ENCODE peak calls at places on chromosomes 11 and 22, in eight cellular contexts. H is lower lobe of right lung, R is pancreas, D is transverse colon, Z is sigmoid colon, N is hepatocyte, G is fibroblast of lung, F is kidney. P is an unnamed sample.

GRCh38 chr11:76620471-76620870 is 50.1 kb downstream of the LRRC32 start:
- DNase-seq in H (no peak), R (no peak), D (no peak), Z (no peak), N (no peak), G (peak; percentile 92), F (no peak), P (no peak)

GRCh38 chr11:65555693-65556231 is 2.4 kb downstream of the LTBP3 start:
- DNase-seq in H (no peak), R (no peak), D (no peak), Z (peak; percentile 78), N (peak; percentile 80), G (peak; percentile 82), F (peak; percentile 91), P (no peak)

GRCh38 chr11:110710520-110711381 is 1.5 kb downstream of the ARHGAP20 start:
- DNase-seq in H (peak; percentile 59), R (peak; percentile 19), D (peak; percentile 40), Z (peak; percentile 79), N (peak; percentile 28), G (peak; percentile 43), F (peak; percentile 69), P (peak; percentile 35)

GRCh38 chr11:24324211-24324610 is 172.6 kb upstream of the LUZP2 start:
- DNase-seq in H (no peak), R (no peak), D (no peak), Z (no peak), N (no peak), G (peak; percentile 3), F (no peak), P (no peak)

GRCh38 chr11:119742263-119742861 is 13.4 kb upstream of the NECTIN1 start:
- DNase-seq in H (no peak), R (no peak), D (peak; percentile 36), Z (no peak), N (peak; percentile 57), G (no peak), F (no peak), P (peak; percentile 53)

GRCh38 chr11:825366-826231 is 2.1 kb upstream of the CRACR2B start:
- DNase-seq in H (no peak), R (peak; percentile 85), D (peak; percentile 72), Z (no peak), N (no peak), G (no peak), F (no peak), P (peak; percentile 71)

GRCh38 chr11:80993561-80993960 is 1552.7 kb upstream of the TENM4 start:
- DNase-seq in H (no peak), R (no peak), D (no peak), Z (no peak), N (no peak), G (no peak), F (no peak), P (no peak)

GRCh38 chr11:9219572-9219971 is 45.6 kb downstream of the DENND5A start:
- DNase-seq in H (no peak), R (no peak), D (no peak), Z (no peak), N (no peak), G (peak; percentile 67), F (no peak), P (no peak)

GRCh38 chr11:66720223-66720898 is 8.7 kb downstream of the SPTBN2 start:
- DNase-seq in H (peak; percentile 67), R (peak; percentile 95), D (peak; percentile 51), Z (no peak), N (peak; percentile 74), G (peak; percentile 18), F (peak; percentile 94), P (peak; percentile 63)

GRCh38 chr11:13983081-13983751 is 20.7 kb downstream of the SPON1 start:
- DNase-seq in H (no peak), R (no peak), D (peak; percentile 45), Z (peak; percentile 94), N (peak; percentile 51), G (peak; percentile 56), F (no peak), P (peak; percentile 41)

GRCh38 chr11:103354656-103355055 is 245.4 kb downstream of the DYNC2H1 start:
- DNase-seq in H (no peak), R (no peak), D (no peak), Z (no peak), N (no peak), G (no peak), F (no peak), P (no peak)

GRCh38 chr11:131888230-131888826 is 517.9 kb downstream of the NTM start:
- DNase-seq in H (no peak), R (no peak), D (no peak), Z (no peak), N (no peak), G (peak; percentile 85), F (no peak), P (no peak)

GRCh38 chr11:18798941-18799469 is 7.4 kb upstream of the PTPN5 start:
- DNase-seq in H (no peak), R (no peak), D (no peak), Z (no peak), N (no peak), G (no peak), F (no peak), P (no peak)

GRCh38 chr11:33617672-33618362 is 82.8 kb downstream of the C11orf91 start:
- DNase-seq in H (no peak), R (no peak), D (no peak), Z (no peak), N (no peak), G (no peak), F (no peak), P (no peak)

GRCh38 chr11:30801357-30801756 is 215.2 kb upstream of the MPPED2 start:
- DNase-seq in H (no peak), R (no peak), D (no peak), Z (no peak), N (no peak), G (no peak), F (no peak), P (no peak)

DNA sequence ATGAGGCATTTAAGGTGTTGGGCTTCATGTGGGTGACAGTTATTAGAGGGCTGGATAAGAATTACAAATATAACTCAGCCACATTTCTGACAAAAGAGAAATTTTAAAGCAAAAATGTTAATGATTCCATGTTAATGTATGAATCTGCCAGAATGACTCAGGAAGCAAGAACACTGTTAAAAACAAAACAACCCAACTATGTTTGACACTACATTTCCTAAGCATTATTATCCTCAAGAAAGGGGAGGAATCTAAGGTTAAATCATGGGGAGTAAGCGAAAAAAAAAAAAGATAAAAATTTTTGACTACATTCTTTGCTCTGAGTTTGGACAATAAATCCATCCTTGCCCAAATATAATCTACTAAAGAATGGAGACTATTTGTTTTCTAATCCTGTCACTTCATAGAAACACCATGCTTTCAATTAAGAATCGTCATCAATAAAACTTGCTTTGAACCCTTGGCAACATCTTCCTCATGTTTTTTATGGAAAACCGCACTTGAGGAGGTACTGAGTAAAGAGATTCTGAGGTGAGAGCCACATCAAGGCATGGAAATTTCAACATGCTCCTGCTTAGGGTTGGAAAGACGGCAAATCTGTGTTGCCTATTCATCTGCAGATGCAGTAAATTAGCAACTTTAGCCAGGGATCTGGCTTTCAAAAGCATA is 9.8 kb downstream of the MAML2 start:
- DNase-seq in H (no peak), R (no peak), D (no peak), Z (no peak), N (no peak), G (no peak), F (no peak), P (no peak)
- H3K4me1 ChIP-seq in H (peaks cover 96% of the 10 kb centered on the region), R (peaks cover 15% of the 10 kb centered on the region), D (peaks cover 28% of the 10 kb centered on the region), Z (peaks cover 38% of the 10 kb centered on the region), N (peaks cover 74% of the 10 kb centered on the region), G (peaks cover 15% of the 10 kb centered on the region), F (peaks cover 36% of the 10 kb centered on the region), P (peaks cover 33% of the 10 kb centered on the region)

GRCh38 chr22:21909871-21910270 is 42.4 kb upstream of the MAPK1 start:
- DNase-seq in H (no peak), R (no peak), D (no peak), Z (no peak), N (no peak), G (no peak), F (no peak), P (no peak)

GRCh38 chr22:21907638-21908522 is 40.4 kb upstream of the MAPK1 start:
- DNase-seq in H (peak; percentile 1), R (no peak), D (no peak), Z (no peak), N (no peak), G (no peak), F (no peak), P (no peak)

GRCh38 chr22:21902296-21903087 is 35.0 kb upstream of the MAPK1 start:
- DNase-seq in H (no peak), R (no peak), D (no peak), Z (no peak), N (no peak), G (no peak), F (no peak), P (no peak)

GRCh38 chr22:21898354-21898896 is 31.0 kb upstream of the MAPK1 start:
- DNase-seq in H (no peak), R (no peak), D (no peak), Z (no peak), N (no peak), G (no peak), F (no peak), P (no peak)

GRCh38 chr22:21904250-21904789 is 36.9 kb upstream of the MAPK1 start:
- DNase-seq in H (peak; percentile 21), R (no peak), D (no peak), Z (no peak), N (no peak), G (no peak), F (no peak), P (no peak)
- H3K9me3 ChIP-seq in H (no peaks in the 10 kb centered on the region), R (no peaks in the 10 kb centered on the region), D (no peaks in the 10 kb centered on the region), Z (no peaks in the 10 kb centered on the region), N (no peaks in the 10 kb centered on the region), G (no peaks in the 10 kb centered on the region), F (no peaks in the 10 kb centered on the region), P (no peaks in the 10 kb centered on the region)

DNA sequence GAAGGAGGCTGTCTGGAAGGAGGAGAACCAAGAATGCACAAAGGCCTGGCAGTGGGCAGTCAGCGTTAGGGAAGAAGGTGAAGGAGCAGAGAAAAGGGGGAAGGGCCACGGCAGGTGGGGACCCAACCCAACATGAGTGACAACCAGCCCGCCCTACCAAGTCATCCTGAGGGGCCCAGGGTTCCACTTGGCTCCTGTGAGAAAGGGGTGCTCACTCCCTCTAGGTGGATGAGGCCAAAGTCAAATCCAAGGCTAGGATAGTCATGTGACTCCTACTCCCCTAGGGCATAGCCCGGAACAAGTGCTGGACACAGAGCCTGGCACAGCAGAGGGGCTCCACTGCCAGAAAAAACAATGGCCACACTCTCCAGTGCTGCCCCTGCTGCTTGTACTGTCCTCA is 2.2 kb upstream of the DGCR2 start:
- DNase-seq in H (no peak), R (no peak), D (no peak), Z (no peak), N (no peak), G (no peak), F (no peak), P (no peak)
- H3K4me1 ChIP-seq in H (peaks cover 25% of the 10 kb centered on the region), R (peaks cover 20% of the 10 kb centered on the region), D (peaks cover 9% of the 10 kb centered on the region), Z (peaks cover 29% of the 10 kb centered on the region), N (peaks cover 15% of the 10 kb centered on the region), G (peaks cover 4% of the 10 kb centered on the region), F (peaks cover 23% of the 10 kb centered on the region), P (peaks cover 24% of the 10 kb centered on the region)

DNA sequence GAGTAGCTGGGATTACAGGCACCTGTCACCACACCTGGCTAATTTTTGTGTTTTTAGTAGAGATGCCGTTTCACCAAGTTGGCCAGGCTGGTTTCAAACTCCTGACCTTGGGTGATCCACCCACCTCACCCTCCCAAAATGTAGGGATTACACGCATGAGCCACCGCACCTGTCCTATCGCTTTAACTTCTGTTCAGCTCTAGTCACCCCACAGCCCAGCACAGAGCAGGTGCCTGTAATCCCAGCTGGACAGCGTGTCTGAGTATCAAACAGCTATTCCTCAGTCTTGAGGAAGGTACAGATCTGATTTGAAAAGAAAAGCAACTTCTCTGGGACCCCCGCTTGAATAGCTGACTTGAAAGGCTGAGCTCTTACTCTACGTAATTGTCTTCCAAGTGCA is 149.1 kb downstream of the CTTN start:
- DNase-seq in H (no peak), R (no peak), D (no peak), Z (no peak), N (no peak), G (no peak), F (peak; percentile 10), P (no peak)
- H3K9me3 ChIP-seq in H (no peaks in the 10 kb centered on the region), R (no peaks in the 10 kb centered on the region), D (no peaks in the 10 kb centered on the region), Z (no peaks in the 10 kb centered on the region), N (no peaks in the 10 kb centered on the region), G (no peaks in the 10 kb centered on the region), F (no peaks in the 10 kb centered on the region), P (no peaks in the 10 kb centered on the region)

P was measured in mucosa of descending colon.